ENCODE peak calls at places on chromosomes 13 and 19, in eight cellular contexts. G, K, C, F, L, J, X and I are unnamed samples.

GRCh38 chr19:24159707-24160106 is 72.7 kb downstream of the ZNF254 start:
- DNase-seq in G (peak), J (no peak), C (no peak), L (peak), K (peak), X (no peak), F (no peak), I (no peak)

GRCh38 chr19:4970558-4971423 is 1.9 kb downstream of the KDM4B start:
- DNase-seq in G (peak), L (peak), X (peak), C (no peak), K (no peak), F (no peak), J (no peak), I (no peak)

GRCh38 chr13:93260591-93260990 is 34.0 kb downstream of the GPC6 start:
- DNase-seq in L (peak), K (no peak), F (no peak), C (no peak), J (no peak), G (peak), X (no peak), I (no peak)

GRCh38 chr19:28705008-28705407 is 507.9 kb downstream of the UQCRFS1 start:
- DNase-seq in G (peak), X (peak), J (no peak), L (peak), C (no peak), K (peak), F (peak), I (peak)

GRCh38 chr19:18800636-18801035 is 9.5 kb upstream of the COMP start:
- DNase-seq in X (no peak), K (no peak), L (no peak), C (no peak), G (no peak), F (no peak), J (no peak), I (no peak)

GRCh38 chr19:4541114-4541805 is 1.4 kb upstream of the LRG1 start:
- DNase-seq in L (no peak), J (no peak), C (no peak), F (no peak), X (no peak), G (no peak), K (no peak), I (no peak)

GRCh38 chr13:40983269-40983668 is 35.8 kb downstream of the ELF1 start:
- DNase-seq in J (no peak), X (no peak), F (no peak), G (peak), L (peak), K (no peak), C (no peak), I (no peak)

GRCh38 chr13:113411216-113412023 is 41.9 kb downstream of the ADPRHL1 start:
- DNase-seq in G (peak), L (peak), J (no peak), C (no peak), K (peak), X (peak), F (peak), I (peak)

GRCh38 chr19:33809960-33810359 is 13.3 kb downstream of the KCTD15 start:
- DNase-seq in X (no peak), C (no peak), K (peak), F (no peak), J (no peak), L (no peak), G (no peak), I (no peak)

GRCh38 chr13:29129616-29130015 is 309.5 kb downstream of the MTUS2 start:
- DNase-seq in C (no peak), X (no peak), J (no peak), L (no peak), G (no peak), F (no peak), K (no peak), I (no peak)

GRCh38 chr19:1139126-1139525 is 34.9 kb downstream of the SBNO2 start:
- DNase-seq in G (no peak), L (no peak), X (no peak), F (no peak), J (no peak), K (no peak), C (no peak), I (no peak)

GRCh38 chr13:111568290-111568689 is 247.8 kb downstream of the TEX29 start:
- DNase-seq in J (no peak), L (no peak), K (no peak), G (no peak), F (no peak), C (no peak), X (no peak), I (no peak)

GRCh38 chr19:52535831-52536800 is 8.6 kb downstream of the ZNF808 start:
- DNase-seq in X (peak), K (no peak), F (no peak), L (peak), G (peak), C (peak), J (peak), I (peak)

GRCh38 chr19:18481505-18482222 is 40.2 kb downstream of the ELL start:
- DNase-seq in L (no peak), F (no peak), G (no peak), X (no peak), K (no peak), C (no peak), J (no peak), I (no peak)

GRCh38 chr13:49248433-49249002 is 793 bp downstream of the CDADC1 start:
- DNase-seq in F (no peak), J (no peak), K (no peak), C (no peak), X (peak), L (peak), G (peak), I (no peak)

GRCh38 chr19:15402411-15403150 is 16.2 kb downstream of the AKAP8L start:
- DNase-seq in X (no peak), C (no peak), G (no peak), K (no peak), F (no peak), J (no peak), L (no peak), I (no peak)

GRCh38 chr13:75636339-75637095 is 387 bp downstream of the LMO7 start:
- DNase-seq in L (peak), F (no peak), J (no peak), C (peak), K (no peak), X (peak), G (peak), I (no peak)

GRCh38 chr19:19520989-19521388 is 5.0 kb downstream of the NDUFA13 start:
- DNase-seq in L (no peak), F (no peak), C (no peak), G (no peak), J (no peak), K (no peak), X (no peak), I (no peak)

GRCh38 chr13:99063952-99064351 is 86.1 kb upstream of the DOCK9 start:
- DNase-seq in F (no peak), K (no peak), G (no peak), C (no peak), J (no peak), X (no peak), L (no peak), I (no peak)

GRCh38 chr13:23380534-23380933 is 53.0 kb downstream of the SACS start:
- DNase-seq in K (no peak), L (no peak), F (peak), J (no peak), G (no peak), C (no peak), X (no peak), I (peak)

GRCh38 chr19:5052945-5053485 is 84.1 kb downstream of the KDM4B start:
- DNase-seq in G (no peak), J (no peak), X (no peak), F (no peak), L (no peak), K (no peak), C (no peak), I (no peak)

GRCh38 chr13:40794414-40795368 is 5.3 kb downstream of the SLC25A15 start:
- DNase-seq in L (no peak), G (no peak), F (no peak), J (no peak), X (no peak), C (no peak), K (no peak), I (no peak)

GRCh38 chr19:4066176-4066606 is 508 bp downstream of the ZBTB7A start:
- DNase-seq in K (no peak), G (no peak), C (no peak), X (no peak), J (no peak), L (no peak), F (no peak), I (no peak)

GRCh38 chr13:94345374-94346195 is 133.9 kb downstream of the DCT start:
- DNase-seq in X (no peak), C (no peak), L (peak), K (peak), J (no peak), G (peak), F (no peak), I (no peak)

GRCh38 chr19:42401365-42402303 is 11.5 kb upstream of the CNFN start:
- DNase-seq in J (peak), C (peak), G (peak), F (no peak), L (peak), K (peak), X (peak), I (peak)

GRCh38 chr19:30908262-30908771 is 440.9 kb downstream of the TSHZ3 start:
- DNase-seq in C (no peak), L (no peak), X (no peak), G (no peak), J (no peak), K (no peak), F (no peak), I (no peak)

GRCh38 chr13:114244637-114245036 is 9.9 kb downstream of the CDC16 start:
- DNase-seq in G (no peak), J (no peak), L (no peak), K (no peak), F (no peak), C (no peak), X (no peak), I (no peak)

GRCh38 chr13:97436845-97437244 is 2.9 kb downstream of the RAP2A start:
- DNase-seq in X (no peak), L (no peak), G (no peak), K (no peak), J (no peak), C (no peak), F (no peak), I (no peak)

GRCh38 chr13:98476106-98476505 is 100.8 kb downstream of the STK24 start:
- DNase-seq in K (no peak), C (no peak), L (no peak), G (no peak), X (peak), J (no peak), F (no peak), I (no peak)

GRCh38 chr13:45185286-45185685 is 15.6 kb downstream of the KCTD4 start:
- DNase-seq in C (no peak), K (no peak), F (no peak), G (no peak), J (no peak), L (no peak), X (no peak), I (no peak)

GRCh38 chr13:51729853-51730553 is 74.0 kb downstream of the DHRS12 start:
- DNase-seq in J (peak), K (peak), F (peak), L (peak), G (peak), C (no peak), X (no peak), I (peak)

GRCh38 chr19:41843371-41843770 is 1.1 kb downstream of the LYPD4 start:
- DNase-seq in F (no peak), K (no peak), G (no peak), X (no peak), C (no peak), L (no peak), J (no peak), I (no peak)

DNA sequence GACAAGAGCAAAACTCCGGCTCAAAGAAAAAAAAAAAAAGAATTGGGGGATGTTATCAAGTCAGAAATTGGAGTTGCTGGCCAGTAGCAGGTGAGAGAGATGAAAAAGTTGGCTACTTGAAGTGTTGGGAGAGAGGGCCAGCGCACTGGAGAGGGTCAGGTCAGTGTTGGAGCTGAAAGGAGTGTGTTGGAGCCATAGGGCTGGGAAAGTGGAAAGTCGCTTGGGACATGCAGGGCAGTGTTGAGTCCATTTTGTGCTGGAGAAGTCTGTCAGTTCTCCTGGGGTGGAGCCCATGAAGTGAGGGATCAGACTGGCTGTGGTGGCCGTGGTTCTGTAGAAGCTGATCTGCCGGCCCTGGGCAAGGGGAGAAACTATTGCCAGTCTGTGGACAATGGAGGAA is 1.7 kb downstream of the PPP1R37 start:
- DNase-seq in L (no peak), C (no peak), J (no peak), X (no peak), F (no peak), G (no peak), K (no peak), I (no peak)
- H3K4me3 ChIP-seq in L (no peak), C (no peak), J (no peak), X (no peak), F (peak), G (peak), K (no peak), I (no peak)

GRCh38 chr19:37986048-37986750 is 79.2 kb downstream of the SIPA1L3 start:
- DNase-seq in G (peak), K (no peak), L (no peak), C (no peak), X (no peak), J (no peak), F (no peak), I (no peak)
- H3K4me3 ChIP-seq in G (no peak), K (no peak), L (no peak), C (no peak), X (no peak), J (no peak), F (no peak), I (no peak)

GRCh38 chr13:31023126-31023525 is 90.7 kb downstream of the TEX26 start:
- DNase-seq in L (no peak), K (no peak), J (no peak), C (no peak), G (no peak), F (no peak), X (no peak), I (no peak)
- H3K4me3 ChIP-seq in L (no peak), K (no peak), J (no peak), C (no peak), G (no peak), F (no peak), X (no peak), I (no peak)

DNA sequence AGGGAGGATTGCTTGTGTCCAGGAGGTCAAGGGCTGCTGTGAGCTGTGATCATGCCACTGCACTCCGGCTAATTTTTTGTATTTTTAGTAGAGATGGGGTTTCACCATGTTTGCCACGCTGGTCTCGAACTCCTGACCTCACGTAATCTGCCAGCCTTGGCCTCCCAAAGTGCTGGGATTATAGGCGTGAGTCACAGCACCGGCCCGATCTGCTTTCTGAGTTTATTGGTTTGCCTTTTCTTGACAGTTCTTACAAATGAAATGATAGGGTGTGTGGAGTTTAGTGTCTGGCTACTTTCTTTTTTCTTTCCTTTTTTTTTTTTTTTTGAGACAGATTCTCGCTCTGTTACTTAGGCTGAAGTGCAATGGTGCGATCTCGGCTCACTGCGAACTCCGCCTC is 848 bp downstream of the C19orf44 start:
- DNase-seq in L (no peak), G (no peak), X (no peak), F (no peak), C (no peak), J (no peak), K (no peak), I (no peak)
- H3K4me3 ChIP-seq in L (no peak), G (peak), X (peak), F (peak), C (no peak), J (peak), K (peak), I (peak)

GRCh38 chr19:57583521-57584416 is at the start of gene ZIK1:
- DNase-seq in X (peak), C (peak), F (peak), J (peak), L (peak), K (no peak), G (peak), I (peak)
- H3K4me3 ChIP-seq in X (peak), C (no peak), F (peak), J (peak), L (peak), K (no peak), G (peak), I (peak)

GRCh38 chr19:12380444-12380737 is 14.9 kb upstream of the ZNF442 start:
- DNase-seq in J (no peak), K (no peak), X (no peak), L (no peak), C (no peak), F (no peak), G (no peak), I (no peak)
- H3K4me3 ChIP-seq in J (no peak), K (no peak), X (no peak), L (no peak), C (no peak), F (no peak), G (no peak), I (no peak)

DNA sequence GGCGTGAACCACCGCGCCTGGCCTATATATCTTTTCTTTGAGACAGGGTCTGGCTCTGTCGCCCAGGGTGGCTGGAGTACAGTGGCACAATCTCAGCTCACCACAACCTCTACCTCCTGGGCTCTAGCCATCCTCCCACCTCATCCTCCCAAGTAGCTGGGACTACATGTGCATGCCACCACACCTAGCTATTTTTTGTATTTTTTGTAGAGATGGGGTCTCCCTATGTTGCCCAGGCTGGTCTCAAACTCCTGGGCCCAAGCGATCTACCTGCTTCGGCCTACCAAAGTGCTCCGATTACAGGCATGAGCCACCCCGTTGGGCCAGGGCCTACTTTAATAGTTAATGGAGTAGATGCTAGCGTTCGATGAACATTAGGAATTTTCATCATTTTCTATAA is 3.4 kb downstream of the TNPO2 start:
- DNase-seq in F (no peak), C (no peak), X (no peak), G (no peak), K (no peak), J (no peak), L (no peak), I (no peak)
- H3K4me3 ChIP-seq in F (peak), C (no peak), X (peak), G (peak), K (no peak), J (peak), L (peak), I (peak)

GRCh38 chr19:2423913-2424685 is 3.3 kb downstream of the TIMM13 start:
- DNase-seq in X (no peak), C (no peak), F (no peak), G (no peak), L (no peak), J (no peak), K (no peak), I (no peak)

GRCh38 chr19:2424686-2425621 is 2.4 kb downstream of the TIMM13 start:
- DNase-seq in K (no peak), F (peak), J (no peak), X (peak), G (peak), C (no peak), L (no peak), I (peak)

GRCh38 chr19:2427323-2428026 is at the start of gene TIMM13:
- DNase-seq in G (peak), K (peak), J (peak), X (peak), L (peak), F (peak), C (peak), I (peak)

GRCh38 chr19:2426661-2427322 is 594 bp downstream of the TIMM13 start:
- DNase-seq in F (no peak), G (peak), X (peak), K (peak), J (no peak), L (no peak), C (peak), I (no peak)

GRCh38 chr19:2425622-2426581 is 1.5 kb downstream of the TIMM13 start:
- DNase-seq in X (no peak), C (no peak), L (no peak), J (no peak), G (no peak), F (no peak), K (no peak), I (no peak)
- H3K4me3 ChIP-seq in X (peak), C (no peak), L (peak), J (peak), G (peak), F (peak), K (peak), I (peak)

GRCh38 chr13:108947551-108948030 is 318.2 kb downstream of the MYO16 start:
- DNase-seq in G (no peak), K (no peak), F (no peak), C (no peak), J (no peak), L (no peak), X (no peak), I (no peak)
- H3K4me3 ChIP-seq in G (no peak), K (no peak), F (no peak), C (no peak), J (no peak), L (no peak), X (no peak), I (no peak)